ENCODE peak calls at places on chromosomes 13 and 19, in ten cellular contexts. One of them, this sample, is unnamed.

GRCh38 chr13:113964251-113964995 is 9.5 kb downstream of the C13orf46 start:
- DNase-seq in hippocampal formation: no peak
- DNase-seq in kidney tubule cell: no peak
- DNase-seq in IMR-90: no peak
- DNase-seq in activated T-helper 1 cell treated with anti-CD3 and anti-CD28 coated beads, Interleukin-12 subunit alpha, Interleukin-12 subunit beta, Interleukin-2, Interleukin-4 antibody, amounts not matched to agents 30 ng/mL and 10 ng/mL and 1 ng/mL, durations not matched to agents 14 hours and 24 hours and 36 hours: no peak
- DNase-seq in tibial artery: no peak
- DNase-seq in right cardiac atrium: peak; percentile 47
- DNase-seq in T-helper 17 cell: peak; percentile 1
- DNase-seq in activated naive CD8-positive, alpha-beta T cell treated with anti-CD3 and anti-CD28 coated beads for 36 hours: no peak
- DNase-seq in Right ventricle myocardium superior: peak; percentile 24
- DNase-seq in this sample: no peak

GRCh38 chr13:81133066-81133465 is 792.1 kb upstream of the SPRY2 start:
- DNase-seq in hippocampal formation: no peak
- DNase-seq in kidney tubule cell: peak; percentile 15
- DNase-seq in IMR-90: no peak
- DNase-seq in activated T-helper 1 cell treated with anti-CD3 and anti-CD28 coated beads, Interleukin-12 subunit alpha, Interleukin-12 subunit beta, Interleukin-2, Interleukin-4 antibody, amounts not matched to agents 30 ng/mL and 10 ng/mL and 1 ng/mL, durations not matched to agents 14 hours and 24 hours and 36 hours: no peak
- DNase-seq in tibial artery: no peak
- DNase-seq in right cardiac atrium: no peak
- DNase-seq in T-helper 17 cell: no peak
- DNase-seq in activated naive CD8-positive, alpha-beta T cell treated with anti-CD3 and anti-CD28 coated beads for 36 hours: no peak
- DNase-seq in Right ventricle myocardium superior: no peak
- DNase-seq in this sample: no peak

GRCh38 chr13:42702726-42703125 is 78.7 kb upstream of the FAM216B start:
- DNase-seq in hippocampal formation: no peak
- DNase-seq in kidney tubule cell: no peak
- DNase-seq in IMR-90: no peak
- DNase-seq in activated T-helper 1 cell treated with anti-CD3 and anti-CD28 coated beads, Interleukin-12 subunit alpha, Interleukin-12 subunit beta, Interleukin-2, Interleukin-4 antibody, amounts not matched to agents 30 ng/mL and 10 ng/mL and 1 ng/mL, durations not matched to agents 14 hours and 24 hours and 36 hours: no peak
- DNase-seq in tibial artery: no peak
- DNase-seq in right cardiac atrium: peak; percentile 63
- DNase-seq in T-helper 17 cell: no peak
- DNase-seq in activated naive CD8-positive, alpha-beta T cell treated with anti-CD3 and anti-CD28 coated beads for 36 hours: no peak
- DNase-seq in Right ventricle myocardium superior: peak; percentile 38
- DNase-seq in this sample: no peak

GRCh38 chr13:50130686-50131051 is 115.4 kb downstream of the KCNRG start:
- DNase-seq in hippocampal formation: no peak
- DNase-seq in kidney tubule cell: peak; percentile 30
- DNase-seq in IMR-90: peak; percentile 47
- DNase-seq in activated T-helper 1 cell treated with anti-CD3 and anti-CD28 coated beads, Interleukin-12 subunit alpha, Interleukin-12 subunit beta, Interleukin-2, Interleukin-4 antibody, amounts not matched to agents 30 ng/mL and 10 ng/mL and 1 ng/mL, durations not matched to agents 14 hours and 24 hours and 36 hours: no peak
- DNase-seq in tibial artery: peak; percentile 71
- DNase-seq in right cardiac atrium: peak; percentile 61
- DNase-seq in T-helper 17 cell: peak; percentile 17
- DNase-seq in activated naive CD8-positive, alpha-beta T cell treated with anti-CD3 and anti-CD28 coated beads for 36 hours: no peak
- DNase-seq in Right ventricle myocardium superior: peak; percentile 55
- DNase-seq in this sample: no peak

GRCh38 chr13:34546841-34547240 is 395.2 kb upstream of the NBEA start:
- DNase-seq in hippocampal formation: no peak
- DNase-seq in kidney tubule cell: no peak
- DNase-seq in IMR-90: no peak
- DNase-seq in activated T-helper 1 cell treated with anti-CD3 and anti-CD28 coated beads, Interleukin-12 subunit alpha, Interleukin-12 subunit beta, Interleukin-2, Interleukin-4 antibody, amounts not matched to agents 30 ng/mL and 10 ng/mL and 1 ng/mL, durations not matched to agents 14 hours and 24 hours and 36 hours: no peak
- DNase-seq in tibial artery: no peak
- DNase-seq in right cardiac atrium: no peak
- DNase-seq in T-helper 17 cell: no peak
- DNase-seq in activated naive CD8-positive, alpha-beta T cell treated with anti-CD3 and anti-CD28 coated beads for 36 hours: no peak
- DNase-seq in Right ventricle myocardium superior: no peak
- DNase-seq in this sample: no peak

GRCh38 chr13:31538067-31539042 is 201.0 kb upstream of the RXFP2 start:
- DNase-seq in hippocampal formation: no peak
- DNase-seq in kidney tubule cell: peak; percentile 20
- DNase-seq in IMR-90: peak; percentile 45
- DNase-seq in activated T-helper 1 cell treated with anti-CD3 and anti-CD28 coated beads, Interleukin-12 subunit alpha, Interleukin-12 subunit beta, Interleukin-2, Interleukin-4 antibody, amounts not matched to agents 30 ng/mL and 10 ng/mL and 1 ng/mL, durations not matched to agents 14 hours and 24 hours and 36 hours: no peak
- DNase-seq in tibial artery: no peak
- DNase-seq in right cardiac atrium: no peak
- DNase-seq in T-helper 17 cell: no peak
- DNase-seq in activated naive CD8-positive, alpha-beta T cell treated with anti-CD3 and anti-CD28 coated beads for 36 hours: no peak
- DNase-seq in Right ventricle myocardium superior: no peak
- DNase-seq in this sample: peak; percentile 14

GRCh38 chr13:24747248-24748151 is 16.5 kb upstream of the RNF17 start:
- DNase-seq in hippocampal formation: no peak
- DNase-seq in kidney tubule cell: peak; percentile 31
- DNase-seq in IMR-90: no peak
- DNase-seq in activated T-helper 1 cell treated with anti-CD3 and anti-CD28 coated beads, Interleukin-12 subunit alpha, Interleukin-12 subunit beta, Interleukin-2, Interleukin-4 antibody, amounts not matched to agents 30 ng/mL and 10 ng/mL and 1 ng/mL, durations not matched to agents 14 hours and 24 hours and 36 hours: no peak
- DNase-seq in tibial artery: no peak
- DNase-seq in right cardiac atrium: no peak
- DNase-seq in T-helper 17 cell: no peak
- DNase-seq in activated naive CD8-positive, alpha-beta T cell treated with anti-CD3 and anti-CD28 coated beads for 36 hours: peak; percentile 52
- DNase-seq in Right ventricle myocardium superior: no peak
- DNase-seq in this sample: no peak

GRCh38 chr19:14031719-14032480 is at the start of gene IL27RA:
- DNase-seq in hippocampal formation: no peak
- DNase-seq in kidney tubule cell: peak; percentile 48
- DNase-seq in IMR-90: peak; percentile 31
- DNase-seq in activated T-helper 1 cell treated with anti-CD3 and anti-CD28 coated beads, Interleukin-12 subunit alpha, Interleukin-12 subunit beta, Interleukin-2, Interleukin-4 antibody, amounts not matched to agents 30 ng/mL and 10 ng/mL and 1 ng/mL, durations not matched to agents 14 hours and 24 hours and 36 hours: peak; percentile 78
- DNase-seq in tibial artery: peak; percentile 71
- DNase-seq in right cardiac atrium: peak; percentile 89
- DNase-seq in T-helper 17 cell: peak; percentile 67
- DNase-seq in activated naive CD8-positive, alpha-beta T cell treated with anti-CD3 and anti-CD28 coated beads for 36 hours: peak; percentile 80
- DNase-seq in Right ventricle myocardium superior: peak; percentile 81
- DNase-seq in this sample: peak; percentile 59

GRCh38 chr19:54191671-54192453 is 754 bp downstream of the TSEN34 start:
- DNase-seq in hippocampal formation: no peak
- DNase-seq in kidney tubule cell: no peak
- DNase-seq in IMR-90: peak; percentile 33
- DNase-seq in activated T-helper 1 cell treated with anti-CD3 and anti-CD28 coated beads, Interleukin-12 subunit alpha, Interleukin-12 subunit beta, Interleukin-2, Interleukin-4 antibody, amounts not matched to agents 30 ng/mL and 10 ng/mL and 1 ng/mL, durations not matched to agents 14 hours and 24 hours and 36 hours: no peak
- DNase-seq in tibial artery: no peak
- DNase-seq in right cardiac atrium: peak; percentile 71
- DNase-seq in T-helper 17 cell: no peak
- DNase-seq in activated naive CD8-positive, alpha-beta T cell treated with anti-CD3 and anti-CD28 coated beads for 36 hours: no peak
- DNase-seq in Right ventricle myocardium superior: no peak
- DNase-seq in this sample: no peak

GRCh38 chr19:4220188-4220587 is 9.1 kb upstream of the EBI3 start:
- DNase-seq in hippocampal formation: no peak
- DNase-seq in kidney tubule cell: no peak
- DNase-seq in IMR-90: no peak
- DNase-seq in activated T-helper 1 cell treated with anti-CD3 and anti-CD28 coated beads, Interleukin-12 subunit alpha, Interleukin-12 subunit beta, Interleukin-2, Interleukin-4 antibody, amounts not matched to agents 30 ng/mL and 10 ng/mL and 1 ng/mL, durations not matched to agents 14 hours and 24 hours and 36 hours: no peak
- DNase-seq in tibial artery: no peak
- DNase-seq in right cardiac atrium: peak; percentile 10
- DNase-seq in T-helper 17 cell: no peak
- DNase-seq in activated naive CD8-positive, alpha-beta T cell treated with anti-CD3 and anti-CD28 coated beads for 36 hours: no peak
- DNase-seq in Right ventricle myocardium superior: no peak
- DNase-seq in this sample: no peak

GRCh38 chr13:110819203-110820014 is 95.5 kb downstream of the ANKRD10 start:
- DNase-seq in hippocampal formation: peak; percentile 57
- DNase-seq in kidney tubule cell: peak; percentile 74
- DNase-seq in IMR-90: peak; percentile 58
- DNase-seq in activated T-helper 1 cell treated with anti-CD3 and anti-CD28 coated beads, Interleukin-12 subunit alpha, Interleukin-12 subunit beta, Interleukin-2, Interleukin-4 antibody, amounts not matched to agents 30 ng/mL and 10 ng/mL and 1 ng/mL, durations not matched to agents 14 hours and 24 hours and 36 hours: peak; percentile 61
- DNase-seq in tibial artery: peak; percentile 87
- DNase-seq in right cardiac atrium: peak; percentile 91
- DNase-seq in T-helper 17 cell: peak; percentile 60
- DNase-seq in activated naive CD8-positive, alpha-beta T cell treated with anti-CD3 and anti-CD28 coated beads for 36 hours: peak; percentile 77
- DNase-seq in Right ventricle myocardium superior: peak; percentile 88
- DNase-seq in this sample: peak; percentile 79

GRCh38 chr19:15551183-15552004 is 43.1 kb downstream of the CYP4F22 start:
- DNase-seq in hippocampal formation: no peak
- DNase-seq in kidney tubule cell: peak; percentile 18
- DNase-seq in IMR-90: no peak
- DNase-seq in activated T-helper 1 cell treated with anti-CD3 and anti-CD28 coated beads, Interleukin-12 subunit alpha, Interleukin-12 subunit beta, Interleukin-2, Interleukin-4 antibody, amounts not matched to agents 30 ng/mL and 10 ng/mL and 1 ng/mL, durations not matched to agents 14 hours and 24 hours and 36 hours: peak; percentile 43
- DNase-seq in tibial artery: no peak
- DNase-seq in right cardiac atrium: peak; percentile 68
- DNase-seq in T-helper 17 cell: peak; percentile 60
- DNase-seq in activated naive CD8-positive, alpha-beta T cell treated with anti-CD3 and anti-CD28 coated beads for 36 hours: peak; percentile 66
- DNase-seq in Right ventricle myocardium superior: peak; percentile 48
- DNase-seq in this sample: peak; percentile 17

This sample was measured in small intestine.